ENCODE peak calls at places on chromosome 15, in five cellular contexts. U is uterus, L is ovary, Q is tibial nerve, F is sigmoid colon. S is an unnamed sample.

GRCh38 chr15:33612721-33613304 is 302.0 kb downstream of the RYR3 start:
- DNase-seq in U (no peak), L (no peak), Q (no peak), F (no peak), S (no peak)

GRCh38 chr15:92907880-92908279 is 7.8 kb downstream of the CHD2 start:
- DNase-seq in U (peak; percentile 83), L (no peak), Q (peak; percentile 53), F (peak; percentile 87), S (no peak)

GRCh38 chr15:43762824-43763223 is 13.9 kb downstream of the ELL3 start:
- DNase-seq in U (no peak), L (no peak), Q (no peak), F (no peak), S (no peak)

GRCh38 chr15:42045211-42045615 is 24.4 kb upstream of the PLA2G4E start:
- DNase-seq in U (no peak), L (no peak), Q (no peak), F (no peak), S (no peak)

GRCh38 chr15:97168704-97169475 is 791.6 kb upstream of the ARRDC4 start:
- DNase-seq in U (no peak), L (no peak), Q (no peak), F (no peak), S (peak; percentile 48)

GRCh38 chr15:39075311-39075710 is 505.6 kb upstream of the THBS1 start:
- DNase-seq in U (no peak), L (no peak), Q (peak; percentile 29), F (no peak), S (no peak)

GRCh38 chr15:71800190-71800589 is 10.2 kb upstream of the NR2E3 start:
- DNase-seq in U (no peak), L (no peak), Q (no peak), F (no peak), S (no peak)

GRCh38 chr15:57591237-57591821 is 375 bp upstream of the MYZAP start:
- DNase-seq in U (no peak), L (no peak), Q (no peak), F (no peak), S (no peak)

GRCh38 chr15:68924866-68925599 is 5.3 kb upstream of the SPESP1 start:
- DNase-seq in U (peak; percentile 50), L (peak; percentile 75), Q (peak; percentile 69), F (peak; percentile 71), S (peak; percentile 85)

GRCh38 chr15:71934446-71934845 is 124.1 kb downstream of the NR2E3 start:
- DNase-seq in U (no peak), L (no peak), Q (no peak), F (no peak), S (no peak)

GRCh38 chr15:26157081-26157480 is 294.0 kb upstream of the ATP10A start:
- DNase-seq in U (no peak), L (no peak), Q (no peak), F (no peak), S (peak; percentile 46)

DNA sequence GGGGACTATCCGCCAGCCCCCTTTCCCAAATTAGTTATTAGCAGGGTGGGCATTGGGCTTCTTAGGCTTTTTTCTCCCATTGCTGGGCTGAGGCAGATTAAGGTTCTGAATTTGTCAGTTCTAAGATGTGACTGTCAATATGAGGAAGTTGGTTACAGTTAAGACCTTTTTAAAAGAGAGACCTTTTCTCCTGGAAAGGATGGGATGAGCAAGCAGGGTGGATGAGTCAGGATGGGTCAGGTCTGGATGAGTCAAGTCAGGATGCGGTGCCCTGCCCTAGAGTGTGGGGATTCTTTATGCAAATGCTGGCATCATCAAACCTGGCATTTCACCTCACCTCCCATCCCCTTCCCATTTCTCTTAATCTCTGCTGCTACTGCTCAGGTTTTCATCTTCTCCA is 1.9 kb downstream of the AEN start:
- DNase-seq in U (no peak), L (no peak), Q (no peak), F (peak; percentile 64), S (no peak)
- H3K27ac ChIP-seq in U (peak overlapping the region; percentile 86), L (no peak overlapping the region), Q (peak overlapping the region; percentile 12), F (peak overlapping the region; percentile 82), S (no peak overlapping the region)

GRCh38 chr15:101612676-101613075 is 39.5 kb downstream of the TM2D3 start:
- DNase-seq in U (no peak), L (no peak), Q (no peak), F (no peak), S (no peak)

GRCh38 chr15:101611580-101612299 is 40.4 kb downstream of the TM2D3 start:
- DNase-seq in U (no peak), L (no peak), Q (no peak), F (no peak), S (no peak)

GRCh38 chr15:101611007-101611406 is 41.2 kb downstream of the TM2D3 start:
- DNase-seq in U (no peak), L (no peak), Q (no peak), F (no peak), S (no peak)

GRCh38 chr15:101609742-101610627 is 42.2 kb downstream of the TM2D3 start:
- DNase-seq in U (no peak), L (no peak), Q (no peak), F (no peak), S (no peak)

DNA sequence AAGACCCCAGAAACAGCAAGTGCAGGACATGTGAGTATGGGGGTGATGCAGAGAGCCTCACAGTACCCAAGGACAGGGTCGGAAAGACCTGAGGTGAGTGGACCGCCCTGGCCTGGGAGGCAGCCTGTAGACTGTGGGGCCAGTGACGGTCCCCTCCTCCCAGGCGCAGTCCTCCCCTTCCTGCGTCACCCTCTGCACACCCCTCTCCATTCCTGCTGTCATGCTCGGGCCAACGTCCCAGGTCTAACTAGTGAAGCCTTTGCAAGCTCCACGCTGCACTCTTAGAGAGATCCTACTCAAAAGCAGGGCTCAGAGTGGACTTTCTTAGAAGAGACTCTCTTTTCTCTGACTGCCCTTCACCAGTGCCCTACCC is 41.6 kb downstream of the TM2D3 start:
- DNase-seq in U (no peak), L (no peak), Q (no peak), F (no peak), S (no peak)
- H3K27ac ChIP-seq in U (no peak overlapping the region), L (no peak overlapping the region), Q (no peak overlapping the region), F (no peak overlapping the region), S (no peak overlapping the region)

GRCh38 chr15:88986949-88987589 is 73.9 kb upstream of the MFGE8 start:
- DNase-seq in U (no peak), L (no peak), Q (no peak), F (no peak), S (no peak)
- H3K27ac ChIP-seq in U (no peak overlapping the region), L (no peak overlapping the region), Q (no peak overlapping the region), F (no peak overlapping the region), S (no peak overlapping the region)

GRCh38 chr15:98777426-98777825 is 129.1 kb downstream of the IGF1R start:
- DNase-seq in U (no peak), L (no peak), Q (no peak), F (no peak), S (no peak)

GRCh38 chr15:98776607-98777281 is 128.4 kb downstream of the IGF1R start:
- DNase-seq in U (no peak), L (peak; percentile 82), Q (peak; percentile 34), F (no peak), S (no peak)

GRCh38 chr15:98778960-98779359 is 130.6 kb downstream of the IGF1R start:
- DNase-seq in U (no peak), L (no peak), Q (no peak), F (no peak), S (no peak)

GRCh38 chr15:98779463-98780071 is 131.2 kb downstream of the IGF1R start:
- DNase-seq in U (peak; percentile 70), L (peak; percentile 85), Q (peak; percentile 85), F (peak; percentile 86), S (peak; percentile 88)

GRCh38 chr15:98778263-98778959 is 130.1 kb downstream of the IGF1R start:
- DNase-seq in U (no peak), L (no peak), Q (no peak), F (no peak), S (no peak)
- H3K27ac ChIP-seq in U (no peak overlapping the region), L (no peak overlapping the region), Q (no peak overlapping the region), F (peak overlapping the region; percentile 6), S (no peak overlapping the region)

GRCh38 chr15:95898746-95899145 is 431.8 kb upstream of the NR2F2 start:
- DNase-seq in U (no peak), L (no peak), Q (no peak), F (no peak), S (no peak)
- H3K27ac ChIP-seq in U (no peak overlapping the region), L (no peak overlapping the region), Q (no peak overlapping the region), F (no peak overlapping the region), S (no peak overlapping the region)

DNA sequence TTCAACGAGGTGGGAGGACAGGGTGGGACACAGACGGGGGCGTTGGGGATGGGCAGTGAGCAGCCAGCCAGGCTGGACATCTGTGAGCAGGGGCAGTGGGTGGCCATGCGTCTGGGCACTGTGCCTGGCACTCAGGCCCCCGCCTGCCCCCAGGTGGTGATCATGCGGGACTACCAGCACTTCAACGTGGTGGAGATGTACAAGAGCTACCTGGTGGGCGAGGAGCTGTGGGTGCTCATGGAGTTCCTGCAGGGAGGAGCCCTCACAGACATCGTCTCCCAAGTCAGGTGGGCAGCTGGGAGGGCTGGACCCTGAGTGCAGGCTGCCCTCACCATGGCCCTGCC is 10.2 kb downstream of the ANKRD63 start:
- DNase-seq in U (no peak), L (no peak), Q (no peak), F (no peak), S (no peak)
- H3K27ac ChIP-seq in U (no peak overlapping the region), L (no peak overlapping the region), Q (no peak overlapping the region), F (no peak overlapping the region), S (no peak overlapping the region)

DNA sequence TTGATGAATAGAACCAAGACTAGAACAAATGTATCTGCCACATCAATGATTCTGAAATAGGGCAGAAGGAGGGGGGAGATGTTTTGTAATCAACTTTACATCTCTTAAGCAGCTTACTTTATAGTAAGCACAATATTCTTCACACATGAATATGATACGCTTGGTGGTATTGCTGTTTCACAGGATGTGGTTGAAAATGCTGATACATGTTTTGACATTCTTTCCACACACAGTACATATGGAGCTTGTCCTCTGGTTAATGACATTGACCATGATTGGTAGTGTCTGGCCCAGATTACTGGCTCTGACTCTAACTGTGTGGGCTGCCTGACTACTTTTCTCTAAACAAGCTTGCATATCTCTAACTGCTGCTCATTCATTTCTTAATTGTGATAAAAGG is 168.9 kb downstream of the KLHL25 start:
- DNase-seq in U (no peak), L (no peak), Q (no peak), F (no peak), S (no peak)
- H3K27ac ChIP-seq in U (peak overlapping the region; percentile 98), L (no peak overlapping the region), Q (no peak overlapping the region), F (peak overlapping the region; percentile 87), S (no peak overlapping the region)

S was measured in neural progenitor cell.